ENCODE peak calls at places on chromosomes 12 and 14, in nine cellular contexts. One of them, this sample, is unnamed. For H3K4me1, the result is how much of the 10 kb centered on the place peaks cover.

GRCh38 chr14:32576088-32576795 is 247.1 kb downstream of the AKAP6 start:
- DNase-seq in MM.1S: peak
- DNase-seq in HepG2: peak
- DNase-seq in foreskin keratinocyte: peak
- DNase-seq in uterus: peak
- DNase-seq in IMR-90: peak
- DNase-seq in ovary: peak
- DNase-seq in GM23338: peak
- DNase-seq in GM23248: peak
- DNase-seq in this sample: no peak

GRCh38 chr12:8844665-8845064 is 22.2 kb downstream of the A2ML1 start:
- DNase-seq in MM.1S: no peak
- DNase-seq in HepG2: peak
- DNase-seq in foreskin keratinocyte: no peak
- DNase-seq in uterus: peak
- DNase-seq in IMR-90: peak
- DNase-seq in ovary: peak
- DNase-seq in GM23338: no peak
- DNase-seq in GM23248: no peak
- DNase-seq in this sample: no peak

GRCh38 chr12:124898200-124898950 is 16.1 kb downstream of the UBC start:
- DNase-seq in MM.1S: peak
- DNase-seq in HepG2: peak
- DNase-seq in foreskin keratinocyte: peak
- DNase-seq in uterus: no peak
- DNase-seq in IMR-90: no peak
- DNase-seq in ovary: no peak
- DNase-seq in GM23338: peak
- DNase-seq in GM23248: peak
- DNase-seq in this sample: no peak

GRCh38 chr14:37061697-37062096 is 110.7 kb downstream of the SLC25A21 start:
- DNase-seq in MM.1S: no peak
- DNase-seq in HepG2: no peak
- DNase-seq in foreskin keratinocyte: no peak
- DNase-seq in uterus: no peak
- DNase-seq in IMR-90: no peak
- DNase-seq in ovary: no peak
- DNase-seq in GM23338: no peak
- DNase-seq in GM23248: no peak
- DNase-seq in this sample: no peak

GRCh38 chr12:33828326-33828725 is 194.0 kb upstream of the ALG10 start:
- DNase-seq in MM.1S: no peak
- DNase-seq in HepG2: no peak
- DNase-seq in foreskin keratinocyte: peak
- DNase-seq in uterus: no peak
- DNase-seq in IMR-90: no peak
- DNase-seq in ovary: no peak
- DNase-seq in GM23338: no peak
- DNase-seq in GM23248: no peak
- DNase-seq in this sample: no peak

GRCh38 chr12:94134226-94134795 is 14.1 kb upstream of the PLXNC1 start:
- DNase-seq in MM.1S: peak
- DNase-seq in HepG2: peak
- DNase-seq in foreskin keratinocyte: peak
- DNase-seq in uterus: peak
- DNase-seq in IMR-90: peak
- DNase-seq in ovary: no peak
- DNase-seq in GM23338: peak
- DNase-seq in GM23248: peak
- DNase-seq in this sample: no peak

GRCh38 chr12:96120359-96121100 is 73.6 kb upstream of the ELK3 start:
- DNase-seq in MM.1S: no peak
- DNase-seq in HepG2: no peak
- DNase-seq in foreskin keratinocyte: no peak
- DNase-seq in uterus: no peak
- DNase-seq in IMR-90: no peak
- DNase-seq in ovary: no peak
- DNase-seq in GM23338: peak
- DNase-seq in GM23248: no peak
- DNase-seq in this sample: peak

GRCh38 chr14:96804821-96805374 is 7.7 kb downstream of the VRK1 start:
- DNase-seq in MM.1S: no peak
- DNase-seq in HepG2: no peak
- DNase-seq in foreskin keratinocyte: no peak
- DNase-seq in uterus: no peak
- DNase-seq in IMR-90: peak
- DNase-seq in ovary: no peak
- DNase-seq in GM23338: no peak
- DNase-seq in GM23248: no peak
- DNase-seq in this sample: no peak

GRCh38 chr12:126781593-126781992 is 1485.4 kb upstream of the TMEM132C start:
- DNase-seq in MM.1S: no peak
- DNase-seq in HepG2: no peak
- DNase-seq in foreskin keratinocyte: no peak
- DNase-seq in uterus: no peak
- DNase-seq in IMR-90: no peak
- DNase-seq in ovary: no peak
- DNase-seq in GM23338: no peak
- DNase-seq in GM23248: no peak
- DNase-seq in this sample: no peak

GRCh38 chr12:117441751-117442150 is 80.3 kb upstream of the NOS1 start:
- DNase-seq in MM.1S: no peak
- DNase-seq in HepG2: no peak
- DNase-seq in foreskin keratinocyte: peak
- DNase-seq in uterus: no peak
- DNase-seq in IMR-90: no peak
- DNase-seq in ovary: no peak
- DNase-seq in GM23338: peak
- DNase-seq in GM23248: peak
- DNase-seq in this sample: no peak

GRCh38 chr12:116368196-116369194 is 91.0 kb upstream of the MED13L start:
- DNase-seq in MM.1S: no peak
- DNase-seq in HepG2: no peak
- DNase-seq in foreskin keratinocyte: no peak
- DNase-seq in uterus: no peak
- DNase-seq in IMR-90: no peak
- DNase-seq in ovary: no peak
- DNase-seq in GM23338: no peak
- DNase-seq in GM23248: no peak
- DNase-seq in this sample: no peak

GRCh38 chr14:64450255-64450654 is 15.0 kb upstream of the AKAP5 start:
- DNase-seq in MM.1S: no peak
- DNase-seq in HepG2: no peak
- DNase-seq in foreskin keratinocyte: no peak
- DNase-seq in uterus: no peak
- DNase-seq in IMR-90: no peak
- DNase-seq in ovary: no peak
- DNase-seq in GM23338: no peak
- DNase-seq in GM23248: no peak
- DNase-seq in this sample: no peak

GRCh38 chr14:93231129-93231979 is 24.3 kb downstream of the UBR7 start:
- DNase-seq in MM.1S: no peak
- DNase-seq in HepG2: no peak
- DNase-seq in foreskin keratinocyte: peak
- DNase-seq in uterus: no peak
- DNase-seq in IMR-90: peak
- DNase-seq in ovary: peak
- DNase-seq in GM23338: no peak
- DNase-seq in GM23248: peak
- DNase-seq in this sample: no peak

GRCh38 chr12:91877022-91877421 is 268.6 kb downstream of the BTG1 start:
- DNase-seq in MM.1S: no peak
- DNase-seq in HepG2: no peak
- DNase-seq in foreskin keratinocyte: no peak
- DNase-seq in uterus: peak
- DNase-seq in IMR-90: peak
- DNase-seq in ovary: no peak
- DNase-seq in GM23338: no peak
- DNase-seq in GM23248: peak
- DNase-seq in this sample: peak

GRCh38 chr12:120598674-120599463 is 17.7 kb upstream of the POP5 start:
- DNase-seq in MM.1S: peak
- DNase-seq in HepG2: peak
- DNase-seq in foreskin keratinocyte: peak
- DNase-seq in uterus: no peak
- DNase-seq in IMR-90: peak
- DNase-seq in ovary: no peak
- DNase-seq in GM23338: no peak
- DNase-seq in GM23248: peak
- DNase-seq in this sample: no peak

GRCh38 chr12:108833757-108834472 is 23.5 kb downstream of the SSH1 start:
- DNase-seq in MM.1S: no peak
- DNase-seq in HepG2: no peak
- DNase-seq in foreskin keratinocyte: no peak
- DNase-seq in uterus: peak
- DNase-seq in IMR-90: peak
- DNase-seq in ovary: no peak
- DNase-seq in GM23338: no peak
- DNase-seq in GM23248: peak
- DNase-seq in this sample: no peak

GRCh38 chr14:76926521-76927251 is 100.5 kb downstream of the LRRC74A start:
- DNase-seq in MM.1S: peak
- DNase-seq in HepG2: no peak
- DNase-seq in foreskin keratinocyte: peak
- DNase-seq in uterus: peak
- DNase-seq in IMR-90: peak
- DNase-seq in ovary: peak
- DNase-seq in GM23338: peak
- DNase-seq in GM23248: peak
- DNase-seq in this sample: no peak

GRCh38 chr12:88310069-88310468 is 168.0 kb downstream of the TMTC3 start:
- DNase-seq in MM.1S: no peak
- DNase-seq in HepG2: no peak
- DNase-seq in foreskin keratinocyte: peak
- DNase-seq in uterus: no peak
- DNase-seq in IMR-90: peak
- DNase-seq in ovary: no peak
- DNase-seq in GM23338: no peak
- DNase-seq in GM23248: peak
- DNase-seq in this sample: no peak

GRCh38 chr12:121439715-121440114 is 39.8 kb downstream of the RNF34 start:
- DNase-seq in MM.1S: no peak
- DNase-seq in HepG2: no peak
- DNase-seq in foreskin keratinocyte: no peak
- DNase-seq in uterus: no peak
- DNase-seq in IMR-90: no peak
- DNase-seq in ovary: no peak
- DNase-seq in GM23338: no peak
- DNase-seq in GM23248: no peak
- DNase-seq in this sample: no peak

DNA sequence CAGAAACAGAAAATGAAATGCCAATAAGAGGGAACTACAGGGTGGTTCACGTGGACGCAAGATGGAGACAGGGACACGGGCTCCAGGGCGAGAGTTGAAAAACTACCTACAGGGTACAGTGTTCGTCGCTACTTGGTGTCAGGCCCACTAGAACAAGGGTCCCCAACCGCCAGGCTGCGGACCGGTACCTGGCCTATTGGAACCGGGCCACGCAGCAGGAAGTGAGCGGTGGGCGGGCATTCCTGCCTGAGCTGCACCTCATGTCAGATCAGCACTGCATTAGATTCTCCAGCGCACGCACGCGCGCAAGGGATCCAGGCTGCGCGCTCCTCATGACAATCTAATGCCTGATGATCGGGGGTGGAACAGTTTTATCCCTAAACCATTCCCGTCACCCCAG is 14.8 kb downstream of the INF2 start:
- DNase-seq in MM.1S: no peak
- DNase-seq in HepG2: no peak
- DNase-seq in foreskin keratinocyte: no peak
- DNase-seq in uterus: no peak
- DNase-seq in IMR-90: no peak
- DNase-seq in ovary: no peak
- DNase-seq in GM23338: no peak
- DNase-seq in GM23248: no peak
- DNase-seq in this sample: no peak
- H3K4me1 ChIP-seq in MM.1S: under half
- H3K4me1 ChIP-seq in HepG2: under half
- H3K4me1 ChIP-seq in foreskin keratinocyte: under half
- H3K4me1 ChIP-seq in uterus: under half
- H3K4me1 ChIP-seq in IMR-90: under half
- H3K4me1 ChIP-seq in ovary: under half
- H3K4me1 ChIP-seq in GM23338: under half
- H3K4me1 ChIP-seq in GM23248: under half
- H3K4me1 ChIP-seq in this sample: under half

GRCh38 chr14:60649815-60650381 is 621 bp upstream of the SIX1 start:
- DNase-seq in MM.1S: no peak
- DNase-seq in HepG2: no peak
- DNase-seq in foreskin keratinocyte: no peak
- DNase-seq in uterus: no peak
- DNase-seq in IMR-90: peak
- DNase-seq in ovary: no peak
- DNase-seq in GM23338: peak
- DNase-seq in GM23248: peak
- DNase-seq in this sample: no peak
- H3K4me1 ChIP-seq in MM.1S: under half
- H3K4me1 ChIP-seq in HepG2: half or more
- H3K4me1 ChIP-seq in foreskin keratinocyte: under half
- H3K4me1 ChIP-seq in uterus: under half
- H3K4me1 ChIP-seq in IMR-90: under half
- H3K4me1 ChIP-seq in ovary: under half
- H3K4me1 ChIP-seq in GM23338: half or more
- H3K4me1 ChIP-seq in GM23248: under half
- H3K4me1 ChIP-seq in this sample: under half

DNA sequence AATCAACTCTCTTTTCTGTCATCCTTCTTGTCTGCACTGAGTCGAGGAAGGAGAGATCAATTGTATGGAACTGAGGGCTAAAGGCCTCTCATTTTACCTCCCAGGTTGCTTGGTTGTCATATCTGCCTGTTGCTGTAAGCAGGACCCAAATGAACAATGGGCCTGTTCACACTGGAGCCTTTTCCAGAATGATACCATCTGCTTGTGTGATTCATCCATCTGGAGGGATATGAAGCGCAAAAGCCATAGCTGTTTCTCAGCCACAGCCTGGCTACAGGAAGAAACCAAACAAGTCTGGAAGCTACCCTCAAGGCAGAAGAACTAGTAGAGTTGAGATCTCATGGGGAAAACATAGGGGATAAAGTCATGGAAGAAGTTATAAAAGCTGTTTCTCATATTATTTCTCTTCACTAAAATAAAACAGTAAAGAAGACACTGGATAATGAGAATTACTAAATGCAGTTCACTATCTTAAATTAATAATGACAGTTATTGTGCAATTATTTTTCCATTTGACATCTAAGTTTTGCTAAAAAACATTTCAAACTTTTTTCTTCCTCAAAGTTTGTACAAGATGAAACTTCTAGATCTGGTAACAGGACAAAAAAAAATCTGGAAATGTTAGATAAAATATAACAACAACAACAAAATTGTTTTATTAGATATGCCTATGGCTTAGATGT is 106.3 kb downstream of the SPTSSA start:
- DNase-seq in MM.1S: no peak
- DNase-seq in HepG2: peak
- DNase-seq in foreskin keratinocyte: peak
- DNase-seq in uterus: peak
- DNase-seq in IMR-90: peak
- DNase-seq in ovary: no peak
- DNase-seq in GM23338: no peak
- DNase-seq in GM23248: peak
- DNase-seq in this sample: no peak
- H3K4me1 ChIP-seq in MM.1S: under half
- H3K4me1 ChIP-seq in HepG2: under half
- H3K4me1 ChIP-seq in foreskin keratinocyte: under half
- H3K4me1 ChIP-seq in uterus: under half
- H3K4me1 ChIP-seq in IMR-90: under half
- H3K4me1 ChIP-seq in ovary: under half
- H3K4me1 ChIP-seq in GM23338: under half
- H3K4me1 ChIP-seq in GM23248: under half
- H3K4me1 ChIP-seq in this sample: under half

GRCh38 chr14:69704319-69704718 is 62.6 kb upstream of the SRSF5 start:
- DNase-seq in MM.1S: no peak
- DNase-seq in HepG2: no peak
- DNase-seq in foreskin keratinocyte: no peak
- DNase-seq in uterus: no peak
- DNase-seq in IMR-90: no peak
- DNase-seq in ovary: no peak
- DNase-seq in GM23338: no peak
- DNase-seq in GM23248: no peak
- DNase-seq in this sample: no peak
- H3K4me1 ChIP-seq in MM.1S: under half
- H3K4me1 ChIP-seq in HepG2: under half
- H3K4me1 ChIP-seq in foreskin keratinocyte: under half
- H3K4me1 ChIP-seq in uterus: under half
- H3K4me1 ChIP-seq in IMR-90: under half
- H3K4me1 ChIP-seq in ovary: under half
- H3K4me1 ChIP-seq in GM23338: under half
- H3K4me1 ChIP-seq in GM23248: under half
- H3K4me1 ChIP-seq in this sample: under half

This sample was measured in ascending aorta.